ENCODE peak calls at places on chromosomes 2 and 18, in seven cellular contexts. One of them, this sample, is unnamed. For H3K79me1, the result is how much of the 10 kb centered on the place peaks cover.

GRCh38 chr2:230908595-230909191 is 16.3 kb downstream of the GPR55 start:
- DNase-seq in trophoblast cell: no peak
- DNase-seq in neuronal stem cell: no peak
- DNase-seq in H1: no peak
- DNase-seq in mesenchymal stem cell: peak
- DNase-seq in IMR-90: peak
- DNase-seq in H9: peak
- DNase-seq in this sample: peak

GRCh38 chr2:110105183-110105582 is 10.4 kb downstream of the MALL start:
- DNase-seq in IMR-90: no peak
- DNase-seq in mesenchymal stem cell: no peak
- DNase-seq in H9: no peak
- DNase-seq in H1: peak
- DNase-seq in neuronal stem cell: no peak
- DNase-seq in trophoblast cell: no peak
- DNase-seq in this sample: no peak

GRCh38 chr2:27051902-27052645 is 606 bp downstream of the AGBL5 start:
- DNase-seq in H1: peak
- DNase-seq in trophoblast cell: no peak
- DNase-seq in neuronal stem cell: no peak
- DNase-seq in mesenchymal stem cell: peak
- DNase-seq in IMR-90: no peak
- DNase-seq in H9: peak
- DNase-seq in this sample: peak

GRCh38 chr2:227450196-227450851 is 21.6 kb upstream of the AGFG1 start:
- DNase-seq in H9: no peak
- DNase-seq in mesenchymal stem cell: no peak
- DNase-seq in IMR-90: no peak
- DNase-seq in H1: no peak
- DNase-seq in trophoblast cell: no peak
- DNase-seq in neuronal stem cell: no peak
- DNase-seq in this sample: no peak

GRCh38 chr2:232420463-232421188 is 14.0 kb downstream of the ALPG start:
- DNase-seq in IMR-90: no peak
- DNase-seq in neuronal stem cell: no peak
- DNase-seq in mesenchymal stem cell: peak
- DNase-seq in H9: peak
- DNase-seq in H1: peak
- DNase-seq in trophoblast cell: peak
- DNase-seq in this sample: peak

GRCh38 chr2:225002039-225002655 is 40.1 kb downstream of the DOCK10 start:
- DNase-seq in mesenchymal stem cell: peak
- DNase-seq in H1: peak
- DNase-seq in trophoblast cell: peak
- DNase-seq in H9: peak
- DNase-seq in IMR-90: peak
- DNase-seq in neuronal stem cell: peak
- DNase-seq in this sample: peak

GRCh38 chr2:160751021-160751420 is 257.4 kb upstream of the RBMS1 start:
- DNase-seq in neuronal stem cell: no peak
- DNase-seq in H9: no peak
- DNase-seq in trophoblast cell: no peak
- DNase-seq in mesenchymal stem cell: peak
- DNase-seq in IMR-90: peak
- DNase-seq in H1: no peak
- DNase-seq in this sample: no peak

GRCh38 chr2:80256396-80257167 is 48.0 kb downstream of the LRRTM1 start:
- DNase-seq in H9: peak
- DNase-seq in IMR-90: peak
- DNase-seq in trophoblast cell: no peak
- DNase-seq in H1: no peak
- DNase-seq in neuronal stem cell: peak
- DNase-seq in mesenchymal stem cell: peak
- DNase-seq in this sample: peak

GRCh38 chr18:59232309-59233016 is 12.5 kb downstream of the GRP start:
- DNase-seq in H1: no peak
- DNase-seq in H9: peak
- DNase-seq in mesenchymal stem cell: no peak
- DNase-seq in IMR-90: no peak
- DNase-seq in trophoblast cell: no peak
- DNase-seq in neuronal stem cell: no peak
- DNase-seq in this sample: peak

GRCh38 chr2:101153811-101154210 is 2.6 kb upstream of the TBC1D8 start:
- DNase-seq in mesenchymal stem cell: no peak
- DNase-seq in neuronal stem cell: no peak
- DNase-seq in H9: no peak
- DNase-seq in IMR-90: no peak
- DNase-seq in trophoblast cell: no peak
- DNase-seq in H1: no peak
- DNase-seq in this sample: no peak

GRCh38 chr2:212843409-212844199 is 305.0 kb upstream of the ERBB4 start:
- DNase-seq in IMR-90: peak
- DNase-seq in H1: no peak
- DNase-seq in mesenchymal stem cell: peak
- DNase-seq in neuronal stem cell: no peak
- DNase-seq in trophoblast cell: no peak
- DNase-seq in H9: no peak
- DNase-seq in this sample: no peak

GRCh38 chr2:153432381-153432780 is 46.2 kb downstream of the RPRM start:
- DNase-seq in H1: no peak
- DNase-seq in IMR-90: no peak
- DNase-seq in mesenchymal stem cell: no peak
- DNase-seq in neuronal stem cell: no peak
- DNase-seq in H9: no peak
- DNase-seq in trophoblast cell: no peak
- DNase-seq in this sample: no peak

GRCh38 chr2:29323301-29323700 is 208.1 kb downstream of the CLIP4 start:
- DNase-seq in H1: no peak
- DNase-seq in mesenchymal stem cell: no peak
- DNase-seq in H9: no peak
- DNase-seq in neuronal stem cell: peak
- DNase-seq in trophoblast cell: no peak
- DNase-seq in IMR-90: no peak
- DNase-seq in this sample: no peak

GRCh38 chr2:29322011-29322410 is 206.8 kb downstream of the CLIP4 start:
- DNase-seq in mesenchymal stem cell: no peak
- DNase-seq in H9: no peak
- DNase-seq in neuronal stem cell: no peak
- DNase-seq in H1: no peak
- DNase-seq in IMR-90: no peak
- DNase-seq in trophoblast cell: no peak
- DNase-seq in this sample: no peak

GRCh38 chr2:29323961-29324360 is 208.7 kb downstream of the CLIP4 start:
- DNase-seq in IMR-90: peak
- DNase-seq in H9: no peak
- DNase-seq in neuronal stem cell: no peak
- DNase-seq in trophoblast cell: no peak
- DNase-seq in H1: no peak
- DNase-seq in mesenchymal stem cell: peak
- DNase-seq in this sample: peak

GRCh38 chr2:29326926-29327325 is 211.7 kb downstream of the CLIP4 start:
- DNase-seq in H1: no peak
- DNase-seq in H9: no peak
- DNase-seq in neuronal stem cell: no peak
- DNase-seq in trophoblast cell: no peak
- DNase-seq in IMR-90: no peak
- DNase-seq in mesenchymal stem cell: no peak
- DNase-seq in this sample: no peak

DNA sequence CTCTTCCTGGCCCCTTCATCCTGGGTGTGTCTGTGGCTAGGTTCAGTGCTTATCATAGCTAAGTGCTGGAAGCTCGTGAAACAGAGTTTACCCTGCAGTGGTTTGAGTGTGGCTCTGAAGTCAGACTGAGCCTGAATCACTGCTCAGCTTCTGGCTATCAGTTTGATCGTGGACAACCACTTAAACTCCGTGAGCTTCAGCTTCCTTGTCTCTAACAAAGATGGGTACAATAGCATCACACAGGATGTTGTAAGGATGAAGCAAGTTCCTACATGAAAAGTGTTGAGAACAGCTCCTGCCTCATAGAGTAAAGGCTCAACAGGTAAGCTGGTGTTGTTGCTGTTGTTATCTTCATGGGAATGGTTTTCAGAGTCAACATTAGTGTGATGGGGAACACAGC is 210.3 kb downstream of the CLIP4 start:
- DNase-seq in mesenchymal stem cell: no peak
- DNase-seq in neuronal stem cell: no peak
- DNase-seq in H9: no peak
- DNase-seq in trophoblast cell: no peak
- DNase-seq in H1: no peak
- DNase-seq in IMR-90: no peak
- DNase-seq in this sample: no peak
- H3K79me1 ChIP-seq in mesenchymal stem cell: under half
- H3K79me1 ChIP-seq in neuronal stem cell: under half
- H3K79me1 ChIP-seq in H9: under half
- H3K79me1 ChIP-seq in trophoblast cell: under half
- H3K79me1 ChIP-seq in H1: under half
- H3K79me1 ChIP-seq in IMR-90: under half
- H3K79me1 ChIP-seq in this sample: under half

DNA sequence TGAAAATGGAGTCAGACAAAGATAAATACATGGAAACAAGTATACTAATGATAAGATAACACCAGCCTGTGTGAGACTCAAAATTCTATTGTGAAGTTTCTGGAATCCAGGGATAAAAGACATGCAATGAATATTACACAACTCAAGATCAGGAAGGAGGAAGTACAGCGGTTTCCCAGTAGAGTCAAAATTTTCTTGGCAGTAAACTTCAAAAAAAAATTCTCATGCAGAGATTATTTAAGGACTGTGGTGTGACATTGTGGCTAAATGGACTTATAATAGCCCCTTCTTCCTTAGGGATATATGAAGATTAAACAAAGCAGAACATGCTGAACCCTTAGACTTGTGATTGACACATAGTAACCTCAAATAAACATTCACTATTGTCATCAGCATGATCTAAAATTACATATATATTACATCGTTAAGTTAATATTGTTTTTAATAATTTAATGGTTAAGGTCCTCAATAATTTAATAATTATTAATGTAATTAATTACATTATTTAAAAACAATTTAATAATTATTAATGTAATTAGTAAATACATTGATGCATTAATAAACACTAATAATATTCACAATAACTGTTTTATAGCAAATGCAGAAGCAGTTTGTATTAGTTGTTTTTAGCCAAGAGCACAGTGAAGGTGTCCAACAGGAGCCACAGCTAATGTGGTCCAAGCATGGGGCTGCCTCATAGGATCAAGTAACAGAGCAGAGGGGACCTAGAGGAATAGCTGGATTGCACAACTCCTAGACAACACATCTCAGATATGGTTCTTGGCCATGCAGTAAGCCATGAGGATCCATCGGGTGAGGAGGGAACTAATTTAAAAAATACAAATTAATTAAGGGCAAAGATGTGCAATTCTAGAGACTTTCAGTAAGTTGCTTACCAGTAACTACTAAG is 77.3 kb downstream of the POLE4 start:
- DNase-seq in neuronal stem cell: no peak
- DNase-seq in H1: no peak
- DNase-seq in H9: no peak
- DNase-seq in mesenchymal stem cell: no peak
- DNase-seq in IMR-90: peak
- DNase-seq in trophoblast cell: no peak
- DNase-seq in this sample: no peak
- H3K18ac ChIP-seq in neuronal stem cell: no peak
- H3K18ac ChIP-seq in H1: no peak
- H3K18ac ChIP-seq in H9: no peak
- H3K18ac ChIP-seq in mesenchymal stem cell: no peak
- H3K18ac ChIP-seq in IMR-90: no peak
- H3K18ac ChIP-seq in trophoblast cell: no peak
- H3K18ac ChIP-seq in this sample: no peak

DNA sequence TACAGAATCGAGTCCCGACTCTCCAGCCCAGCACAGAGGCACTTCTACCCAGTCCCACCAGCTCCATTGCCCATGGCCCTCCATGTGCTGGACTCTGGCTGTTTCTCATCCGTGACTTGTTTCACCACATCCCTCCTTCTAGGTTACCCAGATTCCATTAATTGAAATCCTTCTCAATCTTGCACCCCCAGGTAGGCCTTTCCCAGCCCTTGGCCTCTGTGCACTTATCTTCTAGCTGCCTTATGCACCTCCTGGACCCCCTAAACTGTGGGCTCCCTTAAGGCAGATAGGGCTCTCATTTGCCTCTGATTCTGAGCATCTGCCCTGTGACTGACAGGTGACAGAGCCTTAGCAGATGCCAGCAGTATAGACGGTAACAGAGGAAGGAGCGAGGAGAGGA is 9.2 kb downstream of the MYCN start:
- DNase-seq in trophoblast cell: no peak
- DNase-seq in H9: no peak
- DNase-seq in mesenchymal stem cell: no peak
- DNase-seq in neuronal stem cell: no peak
- DNase-seq in IMR-90: no peak
- DNase-seq in H1: no peak
- DNase-seq in this sample: no peak
- H3K23ac ChIP-seq in trophoblast cell: no peak
- H3K23ac ChIP-seq in H9: no peak
- H3K23ac ChIP-seq in mesenchymal stem cell: no peak
- H3K23ac ChIP-seq in neuronal stem cell: no peak
- H3K23ac ChIP-seq in IMR-90: no peak
- H3K23ac ChIP-seq in H1: no peak
- H3K23ac ChIP-seq in this sample: no peak

GRCh38 chr2:44730583-44730982 is 210.9 kb upstream of the SIX3 start:
- DNase-seq in mesenchymal stem cell: no peak
- DNase-seq in H1: no peak
- DNase-seq in trophoblast cell: no peak
- DNase-seq in neuronal stem cell: no peak
- DNase-seq in H9: no peak
- DNase-seq in IMR-90: no peak
- DNase-seq in this sample: no peak
- H3K79me1 ChIP-seq in mesenchymal stem cell: under half
- H3K79me1 ChIP-seq in H1: under half
- H3K79me1 ChIP-seq in trophoblast cell: under half
- H3K79me1 ChIP-seq in neuronal stem cell: under half
- H3K79me1 ChIP-seq in H9: under half
- H3K79me1 ChIP-seq in IMR-90: under half
- H3K79me1 ChIP-seq in this sample: under half

This sample was measured in mesendoderm.